ENCODE peak calls at places on chromosome 3, in four cellular contexts. T, K, N and Z are unnamed samples.

GRCh38 chr3:152399374-152399773 is 130.6 kb downstream of the MBNL1 start:
- DNase-seq in T (no peak), K (no peak), N (no peak), Z (no peak)

GRCh38 chr3:142618917-142619401 is 22.8 kb downstream of the PLS1 start:
- DNase-seq in T (no peak), K (no peak), N (no peak), Z (no peak)

GRCh38 chr3:111077384-111077783 is 5.8 kb downstream of the NECTIN3 start:
- DNase-seq in T (no peak), K (no peak), N (no peak), Z (no peak)

GRCh38 chr3:156615592-156616173 is 58.7 kb upstream of the TIPARP start:
- DNase-seq in T (no peak), K (no peak), N (no peak), Z (peak; percentile 77)

GRCh38 chr3:197393711-197394110 is 95.3 kb upstream of the DLG1 start:
- DNase-seq in T (no peak), K (no peak), N (no peak), Z (no peak)

GRCh38 chr3:66639794-66640356 is 139.1 kb upstream of the LRIG1 start:
- DNase-seq in T (no peak), K (no peak), N (no peak), Z (no peak)

GRCh38 chr3:43855674-43856299 is 165.0 kb downstream of the ABHD5 start:
- DNase-seq in T (peak; percentile 34), K (peak; percentile 71), N (peak; percentile 34), Z (peak; percentile 20)

GRCh38 chr3:100875239-100875638 is 118.0 kb downstream of the ABI3BP start:
- DNase-seq in T (peak; percentile 50), K (no peak), N (peak; percentile 71), Z (peak; percentile 83)

GRCh38 chr3:27387625-27388024 is 18.4 kb upstream of the NEK10 start:
- DNase-seq in T (no peak), K (no peak), N (no peak), Z (no peak)

GRCh38 chr3:143139786-143140185 is 20.2 kb downstream of the CHST2 start:
- DNase-seq in T (peak; percentile 56), K (no peak), N (peak; percentile 50), Z (no peak)

GRCh38 chr3:143885803-143886427 is 37.6 kb upstream of the SLC9A9 start:
- DNase-seq in T (no peak), K (peak; percentile 35), N (no peak), Z (no peak)

GRCh38 chr3:105274958-105275357 is 91.8 kb upstream of the ALCAM start:
- DNase-seq in T (no peak), K (no peak), N (no peak), Z (no peak)

GRCh38 chr3:123859177-123859576 is 25.0 kb downstream of the MYLK start:
- DNase-seq in T (no peak), K (no peak), N (no peak), Z (no peak)

GRCh38 chr3:141418751-141419150 is 50.4 kb downstream of the ZBTB38 start:
- DNase-seq in T (no peak), K (no peak), N (no peak), Z (no peak)

GRCh38 chr3:177934001-177934891 is 602.0 kb upstream of the KCNMB2 start:
- DNase-seq in T (no peak), K (no peak), N (no peak), Z (peak; percentile 24)

GRCh38 chr3:96370637-96371036 is 443.8 kb upstream of the EPHA6 start:
- DNase-seq in T (no peak), K (no peak), N (no peak), Z (no peak)

GRCh38 chr3:192905980-192906678 is 11.5 kb downstream of the MB21D2 start:
- DNase-seq in T (no peak), K (no peak), N (no peak), Z (no peak)

GRCh38 chr3:58350627-58351013 is 17.9 kb downstream of the PXK start:
- DNase-seq in T (no peak), K (no peak), N (no peak), Z (no peak)

GRCh38 chr3:72655758-72656157 is 192.5 kb downstream of the SHQ1 start:
- DNase-seq in T (no peak), K (peak; percentile 77), N (no peak), Z (no peak)

GRCh38 chr3:128488636-128488994 is 4.4 kb downstream of the GATA2 start:
- DNase-seq in T (no peak), K (no peak), N (no peak), Z (no peak)

GRCh38 chr3:157129782-157130137 is 30.2 kb downstream of the CCNL1 start:
- DNase-seq in T (no peak), K (peak; percentile 58), N (no peak), Z (no peak)

GRCh38 chr3:117278424-117279190 is 569.0 kb downstream of the TUSC7 start:
- DNase-seq in T (no peak), K (no peak), N (no peak), Z (no peak)

GRCh38 chr3:160956785-160957184 is 148.4 kb downstream of the B3GALNT1 start:
- DNase-seq in T (no peak), K (no peak), N (no peak), Z (no peak)

GRCh38 chr3:99851955-99852354 is 34.3 kb downstream of the CMSS1 start:
- DNase-seq in T (no peak), K (no peak), N (no peak), Z (no peak)

GRCh38 chr3:70000028-70000410 is 486 bp downstream of the SAMMSON start:
- DNase-seq in T (no peak), K (no peak), N (no peak), Z (no peak)

GRCh38 chr3:69997486-69998307 is 1.8 kb upstream of the SAMMSON start:
- DNase-seq in T (no peak), K (no peak), N (no peak), Z (no peak)

GRCh38 chr3:70000563-70001081 is 1.1 kb downstream of the SAMMSON start:
- DNase-seq in T (no peak), K (no peak), N (no peak), Z (no peak)

GRCh38 chr3:69998759-69999158 is 774 bp upstream of the SAMMSON start:
- DNase-seq in T (no peak), K (no peak), N (no peak), Z (no peak)

GRCh38 chr3:69999191-70000027 is at the start of gene SAMMSON:
- DNase-seq in T (no peak), K (peak; percentile 20), N (no peak), Z (no peak)
- H3K4me3 ChIP-seq in T (no peak within 1 kb of the TSS), K (no peak within 1 kb of the TSS), N (peak within 1 kb of the TSS; percentile 42), Z (no peak within 1 kb of the TSS)

DNA sequence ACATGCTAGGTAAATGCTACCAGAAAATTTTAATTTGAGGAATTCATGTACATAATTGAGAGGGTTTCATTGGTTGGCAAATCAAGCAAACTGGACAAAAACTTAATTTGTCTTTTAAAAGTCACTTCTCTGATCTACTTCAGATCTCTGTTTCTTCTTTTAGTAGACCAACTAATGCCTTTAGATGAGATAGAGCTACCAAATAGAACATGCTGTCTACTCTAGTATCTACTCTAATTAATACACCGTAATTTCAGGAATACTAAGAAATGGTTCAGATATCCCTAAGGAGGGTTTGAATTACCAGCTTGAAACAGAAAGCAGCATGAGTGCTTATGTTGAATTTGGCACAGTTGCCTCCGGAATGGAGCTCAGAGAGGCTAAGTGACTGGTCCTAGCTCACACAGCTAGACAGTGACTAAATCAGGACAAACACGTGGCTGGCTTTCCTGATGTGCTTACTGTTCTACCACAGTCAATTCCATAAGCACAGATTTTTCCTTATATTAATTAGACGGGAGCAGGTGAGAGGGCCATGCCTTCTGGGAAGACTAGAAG is 225.1 kb downstream of the ITPR1 start:
- DNase-seq in T (no peak), K (no peak), N (no peak), Z (no peak)
- H3K4me3 ChIP-seq in T (no peak overlapping the region), K (no peak overlapping the region), N (no peak overlapping the region), Z (no peak overlapping the region)

GRCh38 chr3:4994823-4995499 is 15.7 kb downstream of the BHLHE40 start:
- DNase-seq in T (peak; percentile 70), K (no peak), N (peak; percentile 74), Z (no peak)
- H3K4me3 ChIP-seq in T (no peak overlapping the region), K (no peak overlapping the region), N (no peak overlapping the region), Z (no peak overlapping the region)

DNA sequence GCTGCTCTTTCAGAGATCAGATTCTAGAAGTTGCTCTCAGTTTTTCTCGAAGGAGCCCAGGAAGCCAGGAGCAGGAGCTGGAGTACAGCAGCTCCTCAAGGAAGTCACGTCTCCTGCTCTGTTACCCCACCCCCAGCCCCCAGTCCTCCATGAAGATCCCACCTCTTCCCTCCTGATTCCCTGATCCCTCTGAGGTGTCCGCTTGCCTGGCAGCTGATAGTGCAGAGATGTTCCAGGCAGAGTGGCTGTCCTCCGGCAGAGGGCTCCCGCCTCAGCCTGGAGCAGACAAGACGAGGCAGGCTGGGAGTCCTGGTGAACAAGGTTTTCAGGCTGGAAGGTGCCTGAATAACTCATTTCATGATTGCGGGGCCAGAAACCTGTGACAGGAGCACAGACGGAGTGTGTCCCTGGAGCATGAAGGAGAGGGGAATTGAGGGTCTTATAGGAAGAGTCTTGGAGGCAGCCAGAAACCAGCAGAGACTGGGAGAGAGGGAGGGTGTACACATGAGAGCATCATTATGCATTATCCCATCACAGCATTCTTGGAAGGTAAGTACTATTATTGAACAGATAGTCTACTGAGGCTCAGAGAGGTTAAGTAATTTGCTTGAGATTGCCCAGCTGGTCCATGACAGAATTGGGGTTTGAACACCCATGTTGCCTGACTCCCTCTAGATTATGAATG is 1.2 kb downstream of the HRH1 start:
- DNase-seq in T (peak; percentile 59), K (peak; percentile 84), N (peak; percentile 67), Z (peak; percentile 62)
- H3K4me3 ChIP-seq in T (peak overlapping the region; percentile 45), K (peak overlapping the region; percentile 42), N (peak overlapping the region; percentile 65), Z (peak overlapping the region; percentile 71)

DNA sequence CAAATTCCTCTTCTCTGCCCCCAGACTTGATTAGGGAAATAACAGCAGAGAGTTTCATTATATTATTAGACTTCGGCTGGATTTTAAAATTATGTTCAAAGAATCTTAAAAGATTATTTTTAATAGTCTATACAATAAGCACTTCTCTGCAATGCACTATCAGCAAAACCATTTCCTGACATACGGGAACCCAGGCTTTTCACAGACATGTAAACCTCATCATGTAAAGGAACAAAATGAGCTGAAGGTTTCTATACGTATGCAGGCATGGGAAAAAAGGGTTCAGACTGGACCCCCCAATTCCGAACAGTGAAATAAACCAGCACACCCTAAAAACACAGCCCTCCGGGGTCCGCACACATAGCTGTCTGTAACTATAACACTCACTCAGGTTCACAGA is 77.5 kb upstream of the LMOD3 start:
- DNase-seq in T (no peak), K (no peak), N (no peak), Z (no peak)
- H3K4me3 ChIP-seq in T (no peak overlapping the region), K (no peak overlapping the region), N (peak overlapping the region; percentile 62), Z (no peak overlapping the region)

GRCh38 chr3:52683611-52684010 is 2.1 kb downstream of the PBRM1 start:
- DNase-seq in T (no peak), K (no peak), N (no peak), Z (no peak)
- H3K4me3 ChIP-seq in T (no peak overlapping the region), K (no peak overlapping the region), N (no peak overlapping the region), Z (no peak overlapping the region)